ENCODE peak calls at places on chromosome 7, in eight cellular contexts. K is cardiac septum; T is A172; O is neural crest cell; I is activated T-cell treated with anti-CD3 and anti-CD28 coated beads, Interleukin-2, amount 50 U/mL, for 72 hours; A is left cardiac atrium; R is glutamatergic neuron; N is memory B cell. F is an unnamed sample.

GRCh38 chr7:38428040-38428439 is 154.6 kb upstream of the TARP start:
- DNase-seq in K (no peak), T (no peak), O (no peak), I (no peak), A (peak; percentile 24), R (no peak), N (no peak), F (peak; percentile 29)

GRCh38 chr7:35604595-35604994 is 90.3 kb downstream of the HERPUD2 start:
- DNase-seq in K (no peak), T (no peak), O (no peak), I (no peak), A (no peak), R (no peak), N (no peak), F (no peak)

GRCh38 chr7:73707045-73707631 is 12.3 kb downstream of the STX1A start:
- DNase-seq in K (no peak), T (peak; percentile 100), O (no peak), I (no peak), A (no peak), R (peak; percentile 79), N (peak; percentile 38), F (peak; percentile 10)

GRCh38 chr7:75961194-75961593 is 33.2 kb downstream of the TMEM120A start:
- DNase-seq in K (no peak), T (no peak), O (no peak), I (no peak), A (no peak), R (no peak), N (no peak), F (no peak)

GRCh38 chr7:31853380-31853779 is 166.4 kb downstream of the PPP1R17 start:
- DNase-seq in K (no peak), T (no peak), O (no peak), I (no peak), A (no peak), R (no peak), N (no peak), F (no peak)

GRCh38 chr7:70919491-70920073 is 212.4 kb upstream of the GALNT17 start:
- DNase-seq in K (no peak), T (no peak), O (no peak), I (no peak), A (no peak), R (no peak), N (no peak), F (no peak)

GRCh38 chr7:88328787-88329186 is 22.1 kb upstream of the STEAP4 start:
- DNase-seq in K (no peak), T (no peak), O (no peak), I (no peak), A (no peak), R (no peak), N (no peak), F (no peak)

GRCh38 chr7:129609666-129610065 is 1.9 kb upstream of the NRF1 start:
- DNase-seq in K (no peak), T (no peak), O (no peak), I (no peak), A (no peak), R (no peak), N (no peak), F (no peak)

GRCh38 chr7:131109011-131109756 is 218.5 kb upstream of the MKLN1 start:
- DNase-seq in K (no peak), T (no peak), O (no peak), I (no peak), A (no peak), R (no peak), N (no peak), F (peak; percentile 53)

GRCh38 chr7:30859940-30860623 is 51.6 kb upstream of the AQP1 start:
- DNase-seq in K (no peak), T (no peak), O (no peak), I (no peak), A (no peak), R (no peak), N (no peak), F (no peak)

GRCh38 chr7:35754741-35755140 is 46.1 kb upstream of the SEPTIN7 start:
- DNase-seq in K (no peak), T (no peak), O (no peak), I (no peak), A (no peak), R (no peak), N (no peak), F (no peak)

GRCh38 chr7:30280631-30281030 is 3.8 kb upstream of the ZNRF2 start:
- DNase-seq in K (no peak), T (no peak), O (no peak), I (no peak), A (no peak), R (no peak), N (no peak), F (no peak)

GRCh38 chr7:155470686-155471638 is 13.0 kb downstream of the EN2 start:
- DNase-seq in K (no peak), T (peak; percentile 11), O (no peak), I (no peak), A (no peak), R (no peak), N (no peak), F (no peak)

GRCh38 chr7:70040971-70041766 is 442.9 kb downstream of the AUTS2 start:
- DNase-seq in K (no peak), T (peak; percentile 52), O (no peak), I (no peak), A (no peak), R (no peak), N (no peak), F (peak; percentile 53)

GRCh38 chr7:117262546-117262945 is 60.3 kb downstream of the WNT2 start:
- DNase-seq in K (no peak), T (no peak), O (no peak), I (no peak), A (no peak), R (no peak), N (no peak), F (no peak)

GRCh38 chr7:129845178-129845971 is 107.4 kb downstream of the UBE2H start:
- DNase-seq in K (no peak), T (peak; percentile 82), O (no peak), I (no peak), A (no peak), R (no peak), N (no peak), F (no peak)

GRCh38 chr7:79452032-79452494 is 1.4 kb downstream of the MAGI2 start:
- DNase-seq in K (peak; percentile 92), T (peak; percentile 69), O (peak; percentile 69), I (peak; percentile 53), A (peak; percentile 87), R (peak; percentile 57), N (no peak), F (peak; percentile 92)

GRCh38 chr7:139035588-139036353 is at the start of gene ZC3HAV1L:
- DNase-seq in K (peak; percentile 79), T (no peak), O (no peak), I (peak; percentile 64), A (peak; percentile 80), R (peak; percentile 76), N (no peak), F (no peak)

GRCh38 chr7:70834424-70834823 is 297.5 kb upstream of the GALNT17 start:
- DNase-seq in K (no peak), T (no peak), O (no peak), I (no peak), A (no peak), R (no peak), N (no peak), F (no peak)

GRCh38 chr7:54664235-54665228 is 94.5 kb downstream of the SEC61G start:
- DNase-seq in K (no peak), T (peak; percentile 63), O (peak; percentile 71), I (peak; percentile 19), A (peak; percentile 42), R (peak; percentile 89), N (no peak), F (peak; percentile 38)

GRCh38 chr7:154848464-154848863 is 154.5 kb downstream of the PAXIP1 start:
- DNase-seq in K (no peak), T (no peak), O (no peak), I (no peak), A (no peak), R (no peak), N (no peak), F (no peak)

GRCh38 chr7:104826140-104826539 is 187.9 kb upstream of the KMT2E start:
- DNase-seq in K (no peak), T (no peak), O (no peak), I (no peak), A (no peak), R (no peak), N (no peak), F (no peak)

GRCh38 chr7:5423844-5424688 is 432 bp upstream of the TNRC18 start:
- DNase-seq in K (peak; percentile 97), T (peak; percentile 99), O (peak; percentile 88), I (peak; percentile 62), A (peak; percentile 94), R (peak; percentile 95), N (peak; percentile 33), F (peak; percentile 99)

GRCh38 chr7:6656413-6656812 is 19.3 kb downstream of the ZNF316 start:
- DNase-seq in K (peak; percentile 69), T (no peak), O (no peak), I (no peak), A (no peak), R (no peak), N (no peak), F (no peak)

GRCh38 chr7:82534687-82535086 is 91.1 kb upstream of the CACNA2D1 start:
- DNase-seq in K (no peak), T (no peak), O (no peak), I (no peak), A (no peak), R (no peak), N (no peak), F (peak; percentile 12)

GRCh38 chr7:112665709-112666108 is 124.5 kb downstream of the TMEM168 start:
- DNase-seq in K (no peak), T (no peak), O (no peak), I (no peak), A (no peak), R (no peak), N (no peak), F (no peak)

GRCh38 chr7:140649566-140650205 is 9.1 kb upstream of the DENND2A start:
- DNase-seq in K (peak; percentile 46), T (peak; percentile 73), O (no peak), I (no peak), A (no peak), R (no peak), N (no peak), F (no peak)

GRCh38 chr7:138755331-138755747 is 42.5 kb upstream of the TMEM213 start:
- DNase-seq in K (no peak), T (peak; percentile 17), O (no peak), I (no peak), A (no peak), R (peak; percentile 20), N (no peak), F (no peak)

GRCh38 chr7:1355568-1356340 is 103.5 kb downstream of the MICALL2 start:
- DNase-seq in K (no peak), T (no peak), O (no peak), I (no peak), A (no peak), R (no peak), N (no peak), F (no peak)

GRCh38 chr7:107506683-107507339 is 37.0 kb downstream of the GPR22 start:
- DNase-seq in K (no peak), T (peak; percentile 25), O (no peak), I (no peak), A (peak; percentile 42), R (no peak), N (no peak), F (no peak)

GRCh38 chr7:69738396-69738889 is 140.2 kb downstream of the AUTS2 start:
- DNase-seq in K (no peak), T (peak; percentile 71), O (no peak), I (no peak), A (no peak), R (peak; percentile 46), N (no peak), F (no peak)

GRCh38 chr7:131835141-131835540 is 278.7 kb upstream of the PODXL start:
- DNase-seq in K (no peak), T (no peak), O (no peak), I (no peak), A (no peak), R (no peak), N (no peak), F (no peak)

GRCh38 chr7:5396542-5396941 is 27.1 kb downstream of the TNRC18 start:
- DNase-seq in K (no peak), T (no peak), O (no peak), I (peak; percentile 65), A (no peak), R (no peak), N (peak; percentile 32), F (no peak)

GRCh38 chr7:93043393-93043985 is 74.3 kb downstream of the SAMD9 start:
- DNase-seq in K (no peak), T (peak; percentile 90), O (peak; percentile 37), I (no peak), A (no peak), R (peak; percentile 73), N (no peak), F (no peak)